ENCODE peak calls at places on chromosomes 6 and 20, in four cellular contexts. J is Peyer's patch, R is tibial nerve, Z is sigmoid colon. D is an unnamed sample.

GRCh38 chr6:88891135-88891845 is 72.1 kb downstream of the RNGTT start:
- DNase-seq in J (no peak), Z (no peak), R (no peak), D (no peak)

GRCh38 chr6:69861986-69862385 is 4.4 kb upstream of the COL19A1 start:
- DNase-seq in Z (no peak), J (no peak), R (no peak), D (no peak)

GRCh38 chr6:31247813-31248212 is 24.1 kb downstream of the HLA-C start:
- DNase-seq in R (no peak), J (no peak), Z (no peak), D (no peak)

GRCh38 chr6:34955447-34955846 is 66.4 kb downstream of the ANKS1A start:
- DNase-seq in J (no peak), Z (no peak), R (peak; percentile 32), D (no peak)

GRCh38 chr20:38730167-38730988 is 6.1 kb downstream of the SLC32A1 start:
- DNase-seq in R (no peak), Z (no peak), J (no peak), D (no peak)

GRCh38 chr20:59043698-59044097 is 1.1 kb upstream of the PRELID3B start:
- DNase-seq in J (no peak), R (no peak), Z (no peak), D (no peak)

GRCh38 chr20:32756156-32756555 is 6.0 kb upstream of the DNMT3B start:
- DNase-seq in J (no peak), R (no peak), Z (no peak), D (no peak)

GRCh38 chr6:158706369-158706982 is 56.6 kb downstream of the SYTL3 start:
- DNase-seq in J (peak; percentile 73), R (peak; percentile 62), Z (peak; percentile 86), D (peak; percentile 45)

GRCh38 chr6:33407132-33407718 is 3.6 kb upstream of the PHF1 start:
- DNase-seq in J (no peak), Z (no peak), R (no peak), D (no peak)
- H3K27ac ChIP-seq in J (no peak overlapping the region), Z (no peak overlapping the region), R (no peak overlapping the region), D (no peak overlapping the region)

GRCh38 chr6:24403501-24403824 is 727 bp downstream of the MRS2 start:
- DNase-seq in Z (no peak), R (no peak), J (no peak), D (no peak)

GRCh38 chr6:24397631-24398030 is 5.1 kb upstream of the MRS2 start:
- DNase-seq in R (no peak), Z (no peak), J (no peak), D (no peak)

GRCh38 chr6:24401458-24401857 is 1.3 kb upstream of the MRS2 start:
- DNase-seq in J (no peak), R (no peak), Z (no peak), D (no peak)

GRCh38 chr6:24405262-24405661 is 2.5 kb downstream of the MRS2 start:
- DNase-seq in J (no peak), R (no peak), Z (no peak), D (no peak)

DNA sequence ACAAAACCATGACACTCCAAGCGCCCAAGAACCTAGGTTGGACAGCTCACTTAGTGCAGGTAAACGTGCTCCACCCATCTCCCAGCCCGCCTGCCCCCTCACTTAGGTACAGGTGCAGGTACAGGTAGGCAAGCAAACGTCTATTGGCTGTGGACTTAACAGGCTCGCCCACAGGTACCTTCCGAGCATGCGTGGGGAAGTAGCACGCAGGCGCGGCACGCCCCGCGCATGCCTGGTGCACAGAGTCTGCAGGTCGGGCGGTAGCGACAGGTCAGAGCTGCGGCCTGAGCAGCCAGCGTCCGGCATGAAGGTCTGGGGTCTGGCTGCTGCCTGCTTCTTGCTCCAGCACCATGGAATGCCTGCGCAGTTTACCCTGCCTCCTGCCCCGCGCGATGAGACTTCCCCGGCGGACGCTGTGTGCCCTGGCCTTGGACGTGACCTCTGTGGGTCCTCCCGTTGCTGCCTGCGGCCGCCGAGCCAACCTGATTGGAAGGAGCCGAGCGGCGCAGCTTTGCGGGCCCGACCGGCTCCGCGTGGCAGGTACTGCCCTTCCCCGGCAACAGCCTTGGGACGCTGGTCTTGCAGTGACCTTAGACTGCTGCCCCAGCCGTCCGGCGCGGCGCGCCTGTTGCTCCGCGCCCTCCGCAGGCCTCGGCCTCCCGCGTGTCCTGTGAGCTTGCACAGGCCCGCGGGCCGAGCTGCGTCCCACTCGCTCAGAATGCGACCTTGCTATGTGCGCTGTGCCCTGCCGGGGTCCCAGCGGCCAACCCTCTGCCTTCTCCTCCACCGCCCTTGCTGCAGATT is at the start of gene MRS2:
- DNase-seq in J (peak; percentile 95), Z (peak; percentile 87), R (peak; percentile 64), D (peak; percentile 88)
- TF ChIP-seq POLR2A in J (peak; percentile 85), Z (peak; percentile 40), R (peak; percentile 19), D (peak; percentile 76)

GRCh38 chr6:25472314-25472713 is 179.7 kb upstream of the SCGN start:
- DNase-seq in R (no peak), J (no peak), Z (no peak), D (no peak)

GRCh38 chr6:25473447-25473846 is 178.6 kb upstream of the SCGN start:
- DNase-seq in R (no peak), Z (no peak), J (no peak), D (no peak)

GRCh38 chr6:25468881-25469280 is 183.1 kb upstream of the SCGN start:
- DNase-seq in R (no peak), Z (no peak), J (no peak), D (no peak)

GRCh38 chr6:25465931-25466330 is 186.1 kb upstream of the SCGN start:
- DNase-seq in J (no peak), R (no peak), Z (no peak), D (no peak)

GRCh38 chr6:25469797-25470388 is 182.1 kb upstream of the SCGN start:
- DNase-seq in R (no peak), J (no peak), Z (no peak), D (no peak)
- TF ChIP-seq CTCF in R (no peak), J (peak; percentile 21), Z (no peak), D (no peak)

GRCh38 chr6:139325003-139325600 is 33.3 kb upstream of the TXLNB start:
- DNase-seq in Z (no peak), J (no peak), R (no peak), D (no peak)

GRCh38 chr6:139327038-139327437 is 35.2 kb upstream of the TXLNB start:
- DNase-seq in Z (no peak), J (no peak), R (no peak), D (no peak)

GRCh38 chr6:139325686-139326085 is 33.9 kb upstream of the TXLNB start:
- DNase-seq in J (no peak), Z (no peak), R (no peak), D (no peak)

GRCh38 chr6:139329224-139329623 is 37.4 kb upstream of the TXLNB start:
- DNase-seq in J (no peak), Z (no peak), R (no peak), D (no peak)

GRCh38 chr6:139323511-139324445 is 32.0 kb upstream of the TXLNB start:
- DNase-seq in J (peak; percentile 92), R (peak; percentile 76), Z (peak; percentile 90), D (peak; percentile 68)
- H3K27ac ChIP-seq in J (peak overlapping the region; percentile 69), R (peak overlapping the region; percentile 61), Z (peak overlapping the region; percentile 52), D (peak overlapping the region; percentile 64)

D was measured in right lobe of liver.